ENCODE peak calls at places on chromosomes 12 and 14, in nine cellular contexts. J, S, I, Y, R, G, Z, Q and V are unnamed samples.

GRCh38 chr12:11787921-11788849 is 138.7 kb downstream of the ETV6 start:
- DNase-seq in J (no peak), Q (no peak), R (no peak), G (no peak), S (no peak), Y (no peak), Z (no peak), I (no peak), V (no peak)

GRCh38 chr14:61140872-61141271 is 140.3 kb downstream of the TMEM30B start:
- DNase-seq in G (no peak), R (peak), J (no peak), Y (no peak), Z (no peak), S (no peak), I (no peak), Q (peak), V (no peak)

GRCh38 chr14:57287745-57288144 is 19.0 kb downstream of the AP5M1 start:
- DNase-seq in Q (no peak), S (no peak), G (no peak), J (no peak), Z (no peak), I (no peak), Y (no peak), R (no peak), V (no peak)

GRCh38 chr12:50221228-50222008 is 54.2 kb upstream of the CERS5 start:
- DNase-seq in I (no peak), Z (no peak), Y (no peak), R (no peak), S (no peak), Q (peak), G (no peak), J (no peak), V (no peak)

GRCh38 chr12:45518516-45519235 is 210.8 kb upstream of the ARID2 start:
- DNase-seq in Y (no peak), J (no peak), I (no peak), G (no peak), S (no peak), R (no peak), Z (no peak), Q (no peak), V (no peak)

GRCh38 chr14:76271371-76271770 is 104.6 kb upstream of the ESRRB start:
- DNase-seq in G (no peak), R (no peak), Z (no peak), Q (no peak), J (peak), S (no peak), Y (no peak), I (no peak), V (no peak)

GRCh38 chr14:68637106-68638021 is 155.5 kb downstream of the ZFP36L1 start:
- DNase-seq in G (no peak), Y (no peak), S (peak), R (no peak), I (no peak), J (peak), Z (no peak), Q (peak), V (peak)

GRCh38 chr14:106586098-106586704 is 1059.8 kb downstream of the TMEM121 start:
- DNase-seq in I (peak), S (no peak), Y (no peak), R (no peak), J (peak), Z (no peak), Q (no peak), G (no peak), V (no peak)

GRCh38 chr14:35222324-35222723 is 69.9 kb upstream of the PSMA6 start:
- DNase-seq in Y (no peak), Z (no peak), J (no peak), R (no peak), G (no peak), I (no peak), S (no peak), Q (no peak), V (no peak)

GRCh38 chr14:31208546-31209424 is 1.2 kb upstream of the HECTD1 start:
- DNase-seq in G (no peak), S (no peak), J (no peak), Z (peak), R (no peak), Y (no peak), Q (no peak), I (no peak), V (no peak)

GRCh38 chr14:34911209-34912150 is 36.3 kb upstream of the BAZ1A start:
- DNase-seq in R (no peak), Z (no peak), Y (no peak), S (no peak), J (no peak), G (no peak), Q (peak), I (no peak), V (no peak)

GRCh38 chr12:108341854-108342847 is 3.0 kb upstream of the CMKLR1 start:
- DNase-seq in Z (no peak), Y (no peak), I (no peak), G (no peak), R (no peak), J (no peak), S (no peak), Q (no peak), V (no peak)

GRCh38 chr14:90807060-90807459 is 9.2 kb downstream of the TTC7B start:
- DNase-seq in Y (peak), R (no peak), S (no peak), J (no peak), Z (no peak), Q (no peak), G (no peak), I (no peak), V (no peak)

GRCh38 chr14:59407246-59407615 is 57.9 kb downstream of the GPR135 start:
- DNase-seq in I (peak), R (no peak), Z (no peak), Q (peak), J (no peak), Y (no peak), S (peak), G (no peak), V (no peak)

GRCh38 chr12:8678661-8679111 is 16.1 kb upstream of the MFAP5 start:
- DNase-seq in Y (no peak), G (no peak), Q (no peak), J (no peak), Z (no peak), R (no peak), S (no peak), I (no peak), V (no peak)

GRCh38 chr14:24317141-24317927 is 6.0 kb downstream of the LTB4R start:
- DNase-seq in Q (no peak), G (no peak), R (no peak), J (no peak), Y (no peak), S (no peak), I (no peak), Z (no peak), V (no peak)

GRCh38 chr14:25048170-25049126 is 1.5 kb downstream of the STXBP6 start:
- DNase-seq in G (peak), Z (peak), I (no peak), S (peak), Y (no peak), J (no peak), R (no peak), Q (peak), V (peak)

GRCh38 chr14:51576899-51577298 is 74.8 kb upstream of the FRMD6 start:
- DNase-seq in Z (no peak), Q (peak), G (no peak), S (no peak), J (no peak), R (no peak), I (no peak), Y (no peak), V (no peak)

GRCh38 chr12:39816671-39817185 is 197.1 kb upstream of the ABCD2 start:
- DNase-seq in I (no peak), Q (no peak), J (no peak), S (no peak), Z (no peak), G (no peak), Y (no peak), R (no peak), V (no peak)

GRCh38 chr12:100926669-100927248 is 132.2 kb downstream of the ANO4 start:
- DNase-seq in I (peak), S (no peak), J (peak), Y (peak), G (no peak), R (peak), Q (peak), Z (no peak), V (no peak)

GRCh38 chr12:480831-481230 is 21.1 kb downstream of the B4GALNT3 start:
- DNase-seq in Y (no peak), R (no peak), S (peak), I (no peak), J (no peak), Q (peak), G (no peak), Z (peak), V (peak)

GRCh38 chr12:130199536-130200390 is 37.5 kb downstream of the FZD10 start:
- DNase-seq in S (no peak), Z (no peak), R (no peak), J (no peak), G (no peak), Y (peak), I (no peak), Q (no peak), V (no peak)

GRCh38 chr12:131511803-131512564 is 198.9 kb upstream of the SFSWAP start:
- DNase-seq in Z (no peak), G (no peak), R (no peak), J (no peak), Y (no peak), S (no peak), Q (no peak), I (no peak), V (no peak)

GRCh38 chr12:72792889-72793288 is 520.7 kb downstream of the TRHDE start:
- DNase-seq in S (no peak), Z (no peak), G (no peak), Y (no peak), J (no peak), Q (no peak), R (no peak), I (no peak), V (no peak)

GRCh38 chr12:8609061-8609570 is 3.5 kb downstream of the AICDA start:
- DNase-seq in Q (peak), Y (no peak), R (peak), J (no peak), S (no peak), I (peak), Z (no peak), G (no peak), V (no peak)

GRCh38 chr12:123271182-123271491 is 519 bp downstream of the CDK2AP1 start:
- DNase-seq in Q (peak), I (peak), Y (peak), S (peak), J (peak), G (peak), R (no peak), Z (peak), V (peak)

GRCh38 chr14:91388551-91388975 is 29.1 kb downstream of the CCDC88C start:
- DNase-seq in Z (no peak), J (no peak), S (no peak), Y (no peak), I (no peak), R (no peak), Q (peak), G (no peak), V (no peak)

DNA sequence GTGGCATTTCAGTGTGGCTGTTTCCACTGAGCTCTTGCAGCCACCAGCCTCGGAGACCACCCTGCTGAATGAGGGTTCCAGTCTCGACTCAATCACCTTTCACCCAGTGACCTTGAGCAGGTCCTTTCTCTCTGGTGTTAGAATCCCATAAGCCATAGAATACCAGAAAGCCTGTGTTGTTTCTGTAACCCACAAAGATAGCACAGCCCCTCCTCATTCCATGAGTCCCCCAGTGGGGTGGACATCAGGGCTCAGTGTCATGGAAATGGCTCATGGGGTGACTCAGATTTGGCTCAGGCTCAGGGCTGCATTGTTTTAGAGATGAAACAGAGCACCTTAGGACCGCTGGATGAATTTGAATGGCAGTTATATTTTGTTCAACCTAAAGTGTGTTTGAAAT is 171.5 kb downstream of the PTPN11 start:
- DNase-seq in I (no peak), R (no peak), Y (no peak), Z (no peak), S (no peak), J (peak), Q (no peak), G (no peak), V (no peak)
- H3K27ac ChIP-seq in I (no peak), R (no peak), Y (no peak), Z (no peak), S (no peak), J (no peak), Q (no peak), G (no peak), V (no peak)

GRCh38 chr14:94925416-94925815 is 155.5 kb upstream of the GSC start:
- DNase-seq in J (no peak), G (no peak), Y (no peak), Q (no peak), R (no peak), S (no peak), I (no peak), Z (no peak), V (no peak)
- TF ChIP-seq POLR2A in J (no peak), G (no peak), Y (no peak), Q (no peak), R (no peak), S (no peak), I (no peak), Z (no peak), V (no peak)

GRCh38 chr12:89960607-89961394 is 252.2 kb upstream of the ATP2B1 start:
- DNase-seq in Q (peak), G (no peak), J (no peak), Z (no peak), Y (no peak), R (no peak), I (no peak), S (no peak), V (no peak)
- H3K27ac ChIP-seq in Q (no peak), G (no peak), J (no peak), Z (no peak), Y (no peak), R (no peak), I (no peak), S (no peak), V (no peak)

DNA sequence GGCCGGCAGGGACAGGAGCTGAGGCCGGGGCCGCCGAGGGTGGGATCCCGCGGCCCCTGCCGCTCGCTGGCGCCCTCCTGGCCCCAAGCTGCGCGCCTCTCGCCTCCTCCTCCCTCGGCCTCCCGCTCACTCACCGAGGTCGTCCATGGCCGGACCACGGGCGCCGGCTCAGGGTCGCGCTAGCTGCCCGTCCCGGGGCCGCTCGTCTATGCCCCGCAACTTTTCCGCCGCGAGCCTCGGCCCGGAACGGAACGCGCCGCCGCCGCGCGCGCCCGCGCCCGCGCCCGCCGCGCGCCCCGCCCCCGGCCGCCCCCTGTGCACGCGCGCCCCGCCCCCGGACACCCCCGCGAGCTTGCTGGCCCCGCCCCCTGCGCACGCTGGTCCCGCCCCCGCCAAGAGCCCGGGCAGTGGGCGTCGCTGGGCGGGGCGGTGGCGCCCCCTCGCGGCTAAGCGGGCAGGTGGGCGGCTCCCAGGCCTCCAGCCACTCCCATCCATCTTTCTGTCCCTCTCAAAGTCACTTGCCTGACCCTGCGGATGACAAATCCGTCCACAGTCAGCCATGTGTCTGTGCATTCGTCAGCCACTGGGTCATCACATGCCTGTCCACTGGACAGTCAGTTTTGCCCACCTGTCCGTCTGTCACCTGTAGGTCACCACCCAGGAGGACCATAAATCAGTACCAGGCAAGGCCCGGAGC is at the start of gene PXN:
- DNase-seq in R (peak), Y (peak), S (peak), J (peak), G (peak), Q (peak), I (peak), Z (peak), V (peak)
- TF ChIP-seq POLR2A in R (peak), Y (peak), S (peak), J (no peak), G (peak), Q (peak), I (peak), Z (peak), V (peak)

GRCh38 chr14:64763801-64764511 is 59.7 kb downstream of the PLEKHG3 start:
- DNase-seq in I (no peak), S (no peak), J (no peak), Z (peak), R (no peak), Q (peak), Y (no peak), G (no peak), V (no peak)

GRCh38 chr14:64760916-64761315 is 56.7 kb downstream of the PLEKHG3 start:
- DNase-seq in J (no peak), R (no peak), G (no peak), S (no peak), I (no peak), Z (peak), Q (no peak), Y (no peak), V (no peak)

GRCh38 chr14:64763089-64763782 is 59.0 kb downstream of the PLEKHG3 start:
- DNase-seq in I (no peak), R (no peak), S (no peak), J (no peak), Z (no peak), G (no peak), Q (no peak), Y (no peak), V (peak)

GRCh38 chr14:64761441-64762043 is 57.3 kb downstream of the PLEKHG3 start:
- DNase-seq in G (no peak), S (peak), J (no peak), Y (no peak), Z (peak), I (no peak), R (no peak), Q (peak), V (no peak)

DNA sequence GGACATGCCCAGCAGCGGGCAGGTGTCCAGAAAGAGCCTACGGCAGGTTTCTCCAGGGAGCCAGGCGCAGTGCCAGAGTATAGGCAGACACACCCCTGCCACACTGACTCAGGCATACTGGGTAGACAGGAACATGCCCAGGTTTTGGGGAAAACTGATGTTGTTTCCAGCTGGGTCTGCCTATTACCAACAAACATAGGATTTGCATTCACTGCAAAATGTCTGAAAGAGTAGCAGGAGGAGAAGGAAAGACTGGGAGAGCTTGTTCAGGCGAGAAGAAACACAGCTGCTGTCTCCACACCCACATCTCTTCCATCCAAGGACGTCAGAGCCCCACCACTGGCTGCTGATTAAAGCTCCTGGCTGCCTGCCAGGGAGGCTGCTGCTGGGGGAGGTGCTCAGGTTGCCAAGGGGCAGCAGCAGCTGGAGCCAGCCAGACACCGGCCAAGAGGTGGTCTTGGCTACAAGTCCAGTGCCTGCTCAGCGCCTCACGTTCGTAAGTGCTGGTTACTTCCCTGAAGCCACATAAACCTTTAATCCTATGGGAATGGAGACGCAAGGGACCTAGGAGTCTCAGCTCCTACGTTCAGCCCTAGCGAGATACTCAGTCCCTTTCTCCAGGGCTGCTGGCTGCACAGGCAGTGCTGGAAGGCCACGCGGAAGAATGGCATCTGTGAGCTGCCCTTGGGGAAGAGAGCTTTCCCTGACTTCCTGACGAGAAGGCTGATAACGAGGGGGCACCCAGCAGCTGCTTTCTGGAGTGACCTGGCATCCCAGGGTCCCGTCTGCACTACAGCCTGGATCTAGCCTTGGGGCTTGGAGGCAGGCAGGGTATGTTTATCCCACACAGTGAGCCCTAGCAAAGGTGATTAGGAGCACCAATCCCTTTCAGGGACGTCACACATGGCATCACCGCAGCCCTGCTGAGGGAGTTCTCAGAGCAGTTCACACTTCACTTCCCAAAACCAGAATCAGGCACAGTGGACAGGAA is 58.1 kb downstream of the PLEKHG3 start:
- DNase-seq in J (no peak), S (peak), G (peak), Q (peak), R (peak), Z (peak), Y (no peak), I (peak), V (peak)
- H3K27ac ChIP-seq in J (no peak), S (peak), G (peak), Q (peak), R (no peak), Z (peak), Y (no peak), I (no peak), V (peak)

GRCh38 chr14:92514844-92515509 is 1.4 kb downstream of the RIN3 start:
- DNase-seq in R (no peak), Z (peak), S (no peak), J (no peak), I (no peak), Q (no peak), G (no peak), Y (no peak), V (no peak)
- TF ChIP-seq POLR2A in R (no peak), Z (no peak), S (no peak), J (no peak), I (no peak), Q (no peak), G (no peak), Y (no peak), V (no peak)

GRCh38 chr12:116520225-116520624 is 39.0 kb upstream of the MAP1LC3B2 start:
- DNase-seq in G (no peak), R (no peak), Q (no peak), J (no peak), I (no peak), S (no peak), Y (no peak), Z (no peak), V (no peak)

GRCh38 chr12:116520801-116521471 is 38.2 kb upstream of the MAP1LC3B2 start:
- DNase-seq in G (no peak), S (no peak), R (no peak), Z (no peak), Y (no peak), Q (peak), J (no peak), I (no peak), V (no peak)

GRCh38 chr12:116516657-116517056 is 42.5 kb upstream of the MAP1LC3B2 start:
- DNase-seq in R (no peak), Y (no peak), Z (no peak), S (no peak), Q (no peak), G (no peak), J (no peak), I (no peak), V (no peak)

GRCh38 chr12:116515674-116516073 is 43.5 kb upstream of the MAP1LC3B2 start:
- DNase-seq in J (no peak), Y (no peak), R (no peak), I (no peak), Q (no peak), G (no peak), Z (no peak), S (no peak), V (no peak)

GRCh38 chr12:116517431-116518045 is 41.6 kb upstream of the MAP1LC3B2 start:
- DNase-seq in I (no peak), G (no peak), Q (no peak), R (no peak), Y (no peak), Z (no peak), J (no peak), S (no peak), V (no peak)
- H3K27ac ChIP-seq in I (no peak), G (no peak), Q (no peak), R (no peak), Y (no peak), Z (no peak), J (no peak), S (no peak), V (no peak)